ENCODE peak calls at places on chromosomes 2 and 18, in four cellular contexts. One of them, this sample, is unnamed.
A peak's percentile ranks its signal among the peaks of the same experiment; 100 is the strongest.

GRCh38 chr18:58125183-58125582 is 81.2 kb downstream of the NEDD4L start:
- DNase-seq in SK-N-SH: no peak
- DNase-seq in CD4-positive, alpha-beta memory T cell: no peak
- DNase-seq in putamen: no peak
- DNase-seq in this sample: no peak

GRCh38 chr2:219969508-219969907 is 342.1 kb downstream of the SLC4A3 start:
- DNase-seq in SK-N-SH: no peak
- DNase-seq in CD4-positive, alpha-beta memory T cell: no peak
- DNase-seq in putamen: no peak
- DNase-seq in this sample: no peak

GRCh38 chr2:162196611-162197010 is 44.6 kb upstream of the GCG start:
- DNase-seq in putamen: peak; percentile 64
- DNase-seq in SK-N-SH: no peak
- DNase-seq in CD4-positive, alpha-beta memory T cell: no peak
- DNase-seq in this sample: no peak

GRCh38 chr18:48418000-48418399 is 8.8 kb upstream of the ZBTB7C start:
- DNase-seq in putamen: no peak
- DNase-seq in SK-N-SH: no peak
- DNase-seq in CD4-positive, alpha-beta memory T cell: no peak
- DNase-seq in this sample: no peak

GRCh38 chr18:28804512-28805214 is 627.7 kb upstream of the CDH2 start:
- DNase-seq in SK-N-SH: no peak
- DNase-seq in CD4-positive, alpha-beta memory T cell: no peak
- DNase-seq in putamen: no peak
- DNase-seq in this sample: no peak

GRCh38 chr2:10266133-10266620 is 36.5 kb upstream of the HPCAL1 start:
- DNase-seq in putamen: no peak
- DNase-seq in SK-N-SH: no peak
- DNase-seq in CD4-positive, alpha-beta memory T cell: no peak
- DNase-seq in this sample: no peak

GRCh38 chr2:887639-888038 is 63.0 kb upstream of the SNTG2 start:
- DNase-seq in CD4-positive, alpha-beta memory T cell: no peak
- DNase-seq in SK-N-SH: no peak
- DNase-seq in putamen: no peak
- DNase-seq in this sample: no peak

GRCh38 chr2:12929806-12930205 is 213.1 kb downstream of the TRIB2 start:
- DNase-seq in putamen: no peak
- DNase-seq in CD4-positive, alpha-beta memory T cell: no peak
- DNase-seq in SK-N-SH: no peak
- DNase-seq in this sample: no peak

GRCh38 chr2:237752761-237753165 is 45.8 kb upstream of the RBM44 start:
- DNase-seq in putamen: no peak
- DNase-seq in SK-N-SH: no peak
- DNase-seq in CD4-positive, alpha-beta memory T cell: no peak
- DNase-seq in this sample: no peak

GRCh38 chr2:146748046-146748445 is 1096.8 kb upstream of the ACVR2A start:
- DNase-seq in CD4-positive, alpha-beta memory T cell: no peak
- DNase-seq in putamen: no peak
- DNase-seq in SK-N-SH: no peak
- DNase-seq in this sample: no peak

GRCh38 chr18:62436636-62437519 is 85.9 kb upstream of the ZCCHC2 start:
- DNase-seq in putamen: no peak
- DNase-seq in CD4-positive, alpha-beta memory T cell: no peak
- DNase-seq in SK-N-SH: no peak
- DNase-seq in this sample: peak; percentile 64

GRCh38 chr2:240287011-240287410 is 146.6 kb upstream of the OTOS start:
- DNase-seq in putamen: no peak
- DNase-seq in SK-N-SH: peak; percentile 33
- DNase-seq in CD4-positive, alpha-beta memory T cell: no peak
- DNase-seq in this sample: no peak

GRCh38 chr18:23257686-23258565 is 122.6 kb downstream of the CABLES1 start:
- DNase-seq in putamen: peak; percentile 66
- DNase-seq in CD4-positive, alpha-beta memory T cell: no peak
- DNase-seq in SK-N-SH: no peak
- DNase-seq in this sample: no peak

GRCh38 chr18:3441290-3441689 is 8.7 kb upstream of the TGIF1 start:
- DNase-seq in CD4-positive, alpha-beta memory T cell: no peak
- DNase-seq in putamen: no peak
- DNase-seq in SK-N-SH: peak; percentile 40
- DNase-seq in this sample: peak; percentile 50

GRCh38 chr18:62264984-62265383 is 60.1 kb upstream of the TNFRSF11A start:
- DNase-seq in putamen: no peak
- DNase-seq in CD4-positive, alpha-beta memory T cell: no peak
- DNase-seq in SK-N-SH: no peak
- DNase-seq in this sample: no peak

GRCh38 chr2:191041418-191042161 is 27.6 kb upstream of the STAT1 start:
- DNase-seq in putamen: no peak
- DNase-seq in SK-N-SH: no peak
- DNase-seq in CD4-positive, alpha-beta memory T cell: no peak
- DNase-seq in this sample: no peak

GRCh38 chr2:127516031-127516430 is 10.3 kb downstream of the IWS1 start:
- DNase-seq in CD4-positive, alpha-beta memory T cell: no peak
- DNase-seq in putamen: peak; percentile 55
- DNase-seq in SK-N-SH: no peak
- DNase-seq in this sample: no peak

GRCh38 chr2:160492401-160493226 is 993 bp downstream of the RBMS1 start:
- DNase-seq in CD4-positive, alpha-beta memory T cell: peak; percentile 56
- DNase-seq in putamen: no peak
- DNase-seq in SK-N-SH: peak; percentile 82
- DNase-seq in this sample: peak; percentile 68

GRCh38 chr18:13465126-13465446 is 246.5 kb downstream of the LDLRAD4 start:
- DNase-seq in SK-N-SH: no peak
- DNase-seq in CD4-positive, alpha-beta memory T cell: no peak
- DNase-seq in putamen: no peak
- DNase-seq in this sample: no peak

GRCh38 chr18:2909431-2910140 is 62.8 kb downstream of the EMILIN2 start:
- DNase-seq in CD4-positive, alpha-beta memory T cell: no peak
- DNase-seq in putamen: no peak
- DNase-seq in SK-N-SH: no peak
- DNase-seq in this sample: peak; percentile 33

GRCh38 chr2:159118115-159118858 is 149.8 kb downstream of the TANC1 start:
- DNase-seq in SK-N-SH: peak; percentile 70
- DNase-seq in CD4-positive, alpha-beta memory T cell: peak; percentile 62
- DNase-seq in putamen: peak; percentile 83
- DNase-seq in this sample: peak; percentile 70

GRCh38 chr2:233049194-233049761 is 10.9 kb upstream of the INPP5D start:
- DNase-seq in putamen: no peak
- DNase-seq in SK-N-SH: no peak
- DNase-seq in CD4-positive, alpha-beta memory T cell: no peak
- DNase-seq in this sample: no peak

GRCh38 chr18:55097406-55098170 is 138.3 kb upstream of the CCDC68 start:
- DNase-seq in CD4-positive, alpha-beta memory T cell: no peak
- DNase-seq in putamen: no peak
- DNase-seq in SK-N-SH: no peak
- DNase-seq in this sample: no peak

GRCh38 chr2:190964170-190964795 is 49.7 kb downstream of the STAT1 start:
- DNase-seq in CD4-positive, alpha-beta memory T cell: peak; percentile 16
- DNase-seq in SK-N-SH: no peak
- DNase-seq in putamen: no peak
- DNase-seq in this sample: no peak

GRCh38 chr18:54975598-54975997 is 16.3 kb upstream of the CCDC68 start:
- DNase-seq in CD4-positive, alpha-beta memory T cell: no peak
- DNase-seq in putamen: no peak
- DNase-seq in SK-N-SH: no peak
- DNase-seq in this sample: no peak

GRCh38 chr2:236665130-236665529 is 95.5 kb downstream of the ACKR3 start:
- DNase-seq in putamen: no peak
- DNase-seq in SK-N-SH: no peak
- DNase-seq in CD4-positive, alpha-beta memory T cell: no peak
- DNase-seq in this sample: no peak

GRCh38 chr18:67318651-67319050 is 197.9 kb downstream of the DSEL start:
- DNase-seq in putamen: no peak
- DNase-seq in SK-N-SH: no peak
- DNase-seq in CD4-positive, alpha-beta memory T cell: no peak
- DNase-seq in this sample: no peak

GRCh38 chr2:42562474-42563144 is 5.8 kb upstream of the MTA3 start:
- DNase-seq in SK-N-SH: no peak
- DNase-seq in CD4-positive, alpha-beta memory T cell: no peak
- DNase-seq in putamen: no peak
- DNase-seq in this sample: no peak

GRCh38 chr18:4450065-4450676 is 4.9 kb downstream of the DLGAP1 start:
- DNase-seq in SK-N-SH: no peak
- DNase-seq in CD4-positive, alpha-beta memory T cell: no peak
- DNase-seq in putamen: no peak
- DNase-seq in this sample: peak; percentile 58

GRCh38 chr2:109631741-109632140 is 17.6 kb downstream of the SOWAHC start:
- DNase-seq in CD4-positive, alpha-beta memory T cell: no peak
- DNase-seq in SK-N-SH: no peak
- DNase-seq in putamen: no peak
- DNase-seq in this sample: no peak

GRCh38 chr2:854460-854859 is 96.2 kb upstream of the SNTG2 start:
- DNase-seq in CD4-positive, alpha-beta memory T cell: no peak
- DNase-seq in SK-N-SH: no peak
- DNase-seq in putamen: no peak
- DNase-seq in this sample: no peak

GRCh38 chr2:173191601-173192000 is 116.0 kb downstream of the MAP3K20 start:
- DNase-seq in SK-N-SH: no peak
- DNase-seq in CD4-positive, alpha-beta memory T cell: no peak
- DNase-seq in putamen: no peak
- DNase-seq in this sample: no peak